ENCODE peak calls at places on chromosome 6, in four cellular contexts. Y is T-helper 17 cell, H is mesenchymal stem cell, R is astrocyte of the spinal cord. Z is an unnamed sample.

GRCh38 chr6:125781307-125781868 is 9.4 kb upstream of the NCOA7 start:
- DNase-seq in Y (no peak), H (no peak), R (peak; percentile 77), Z (peak; percentile 57)

GRCh38 chr6:6783736-6784135 is 195.2 kb downstream of the LY86 start:
- DNase-seq in Y (no peak), H (peak; percentile 29), R (peak; percentile 43), Z (peak; percentile 15)

GRCh38 chr6:151313060-151313459 is 73.3 kb downstream of the AKAP12 start:
- DNase-seq in Y (no peak), H (no peak), R (peak; percentile 32), Z (peak; percentile 91)

GRCh38 chr6:82989891-82990290 is 75.8 kb downstream of the UBE3D start:
- DNase-seq in Y (no peak), H (no peak), R (no peak), Z (peak; percentile 7)

GRCh38 chr6:69022991-69023390 is 387.9 kb downstream of the ADGRB3 start:
- DNase-seq in Y (no peak), H (peak; percentile 70), R (peak; percentile 55), Z (no peak)

GRCh38 chr6:7106752-7107577 is 796 bp upstream of the RREB1 start:
- DNase-seq in Y (peak; percentile 52), H (no peak), R (no peak), Z (no peak)

GRCh38 chr6:11056871-11057270 is 12.8 kb upstream of the ELOVL2 start:
- DNase-seq in Y (no peak), H (no peak), R (no peak), Z (no peak)

GRCh38 chr6:125906158-125906998 is 50.2 kb upstream of the HINT3 start:
- DNase-seq in Y (no peak), H (peak; percentile 38), R (no peak), Z (peak; percentile 74)

GRCh38 chr6:138844203-138844602 is 48.3 kb downstream of the ECT2L start:
- DNase-seq in Y (no peak), H (no peak), R (peak; percentile 70), Z (no peak)

GRCh38 chr6:112029045-112029822 is 24.7 kb upstream of the CCN6 start:
- DNase-seq in Y (peak; percentile 51), H (peak; percentile 72), R (peak; percentile 70), Z (peak; percentile 91)

GRCh38 chr6:168403370-168404005 is 37.5 kb upstream of the SMOC2 start:
- DNase-seq in Y (no peak), H (no peak), R (no peak), Z (no peak)

Z was measured in dermis blood vessel endothelial cell.